ENCODE peak calls at places on chromosomes 6 and 20, in seven cellular contexts. X is fibroblast of mammary gland; Y is ecto neural progenitor cell; E is activated CD4-positive, alpha-beta T cell treated with anti-CD3 and anti-CD28 coated beads, Interleukin-2, amount 50 U/mL, for 24 hours; K is NCI-H2081; P is endothelial cell; I is ascending aorta. S is an unnamed sample.

GRCh38 chr6:1542335-1542734 is 67.4 kb upstream of the FOXC1 start:
- DNase-seq in P (no peak), X (no peak), E (no peak), I (no peak), K (no peak), Y (no peak), S (no peak)

GRCh38 chr6:131041814-131042213 is 21.2 kb downstream of the EPB41L2 start:
- DNase-seq in X (peak), Y (no peak), I (no peak), K (no peak), P (no peak), E (no peak), S (no peak)

GRCh38 chr6:52115145-52115741 is 27.8 kb upstream of the PKHD1 start:
- DNase-seq in Y (no peak), P (no peak), K (no peak), X (no peak), E (no peak), I (no peak), S (no peak)

GRCh38 chr6:133741375-133741861 is 147.5 kb upstream of the TCF21 start:
- DNase-seq in E (no peak), Y (peak), X (peak), K (peak), I (no peak), P (no peak), S (no peak)

GRCh38 chr6:50936277-50936681 is 117.6 kb downstream of the TFAP2B start:
- DNase-seq in Y (no peak), E (no peak), I (no peak), X (peak), P (no peak), K (no peak), S (no peak)

GRCh38 chr20:22686097-22686496 is 101.7 kb upstream of the FOXA2 start:
- DNase-seq in X (peak), I (no peak), Y (peak), E (no peak), K (peak), P (peak), S (no peak)

GRCh38 chr20:29878281-29878741 is 1379.2 kb upstream of the DEFB115 start:
- DNase-seq in K (peak), Y (peak), I (no peak), X (no peak), E (no peak), P (no peak), S (no peak)

GRCh38 chr20:23492292-23492691 is 1.4 kb downstream of the CST8 start:
- DNase-seq in X (no peak), K (no peak), I (no peak), E (no peak), P (no peak), Y (no peak), S (no peak)

GRCh38 chr6:56963793-56964192 is 8.9 kb downstream of the BEND6 start:
- DNase-seq in Y (no peak), K (no peak), P (no peak), E (no peak), X (no peak), I (no peak), S (no peak)

GRCh38 chr6:26020983-26021349 is 58.4 kb downstream of the TRIM38 start:
- DNase-seq in I (no peak), E (no peak), K (peak), X (peak), P (peak), Y (peak), S (no peak)

GRCh38 chr6:106141441-106142237 is 55.5 kb downstream of the PRDM1 start:
- DNase-seq in K (no peak), I (no peak), X (peak), E (no peak), Y (no peak), P (no peak), S (no peak)

GRCh38 chr6:44289726-44290125 is 19.5 kb downstream of the TMEM151B start:
- DNase-seq in E (no peak), I (no peak), P (no peak), K (no peak), X (no peak), Y (no peak), S (no peak)

GRCh38 chr6:106609699-106610098 is 19.6 kb downstream of the RTN4IP1 start:
- DNase-seq in K (no peak), X (no peak), I (no peak), Y (no peak), P (peak), E (no peak), S (no peak)

GRCh38 chr20:17611290-17611539 is 41.3 kb downstream of the DSTN start:
- DNase-seq in P (peak), K (no peak), I (no peak), E (no peak), X (no peak), Y (no peak), S (no peak)

GRCh38 chr20:33884633-33885032 is 73.5 kb downstream of the CHMP4B start:
- DNase-seq in E (no peak), X (no peak), P (no peak), I (no peak), Y (no peak), K (no peak), S (no peak)

GRCh38 chr6:2563635-2564034 is 187.1 kb downstream of the MYLK4 start:
- DNase-seq in P (no peak), E (no peak), I (no peak), X (no peak), Y (no peak), K (no peak), S (no peak)

GRCh38 chr6:134520181-134521115 is 202.5 kb upstream of the SGK1 start:
- DNase-seq in P (no peak), Y (no peak), K (no peak), E (no peak), I (no peak), X (peak), S (no peak)

GRCh38 chr6:16181429-16182359 is 52.8 kb downstream of the MYLIP start:
- DNase-seq in E (no peak), I (no peak), X (peak), P (no peak), Y (no peak), K (no peak), S (no peak)

GRCh38 chr6:2961971-2962370 is 9.4 kb downstream of the SERPINB6 start:
- DNase-seq in P (no peak), Y (no peak), X (no peak), I (no peak), E (no peak), K (no peak), S (no peak)

GRCh38 chr6:31622678-31623077 is 2.2 kb downstream of the PRRC2A start:
- DNase-seq in K (no peak), X (no peak), I (no peak), Y (no peak), P (no peak), E (no peak), S (no peak)

GRCh38 chr6:33213166-33213988 is 5.1 kb downstream of the RING1 start:
- DNase-seq in X (no peak), E (no peak), I (no peak), P (no peak), K (no peak), Y (peak), S (no peak)

GRCh38 chr6:18323935-18324707 is 59.8 kb upstream of the DEK start:
- DNase-seq in Y (no peak), X (peak), P (peak), I (no peak), K (peak), E (no peak), S (peak)

GRCh38 chr6:36116480-36116879 is 13.8 kb upstream of the MAPK13 start:
- DNase-seq in Y (no peak), I (no peak), X (no peak), P (no peak), E (no peak), K (no peak), S (no peak)

GRCh38 chr6:89145962-89146747 is at the start of gene PM20D2:
- DNase-seq in Y (peak), K (peak), I (no peak), X (peak), E (peak), P (peak), S (no peak)

GRCh38 chr20:60137657-60138245 is 179.5 kb downstream of the CDH26 start:
- DNase-seq in E (no peak), X (peak), Y (no peak), P (peak), K (no peak), I (no peak), S (peak)

S was measured in CMK.